ENCODE peak calls at places on chromosomes 7 and 10, in five cellular contexts. E, C, Z, H and P are unnamed samples.

GRCh38 chr10:108439397-108439796 is 1274.9 kb upstream of the SORCS1 start:
- DNase-seq in C (no peak), H (no peak), Z (no peak), E (no peak), P (no peak)

GRCh38 chr7:126698909-126699308 is 553.8 kb downstream of the GRM8 start:
- DNase-seq in Z (no peak), E (no peak), H (no peak), C (no peak), P (no peak)

GRCh38 chr10:121608669-121609190 is 10.5 kb upstream of the FGFR2 start:
- DNase-seq in E (no peak), H (no peak), Z (peak; percentile 66), C (no peak), P (peak; percentile 50)

GRCh38 chr10:61623101-61623500 is 39.6 kb upstream of the CABCOCO1 start:
- DNase-seq in C (no peak), H (no peak), E (no peak), Z (no peak), P (no peak)

GRCh38 chr10:70381491-70382421 is 669 bp downstream of the LRRC20 start:
- DNase-seq in C (peak; percentile 24), Z (peak; percentile 47), E (peak; percentile 13), H (no peak), P (peak; percentile 51)

GRCh38 chr10:28202941-28203352 is 99.9 kb downstream of the MPP7 start:
- DNase-seq in Z (peak; percentile 10), E (no peak), H (no peak), C (no peak), P (no peak)

GRCh38 chr10:73744690-73744994 is 470 bp downstream of the SEC24C start:
- DNase-seq in Z (no peak), H (peak; percentile 69), C (peak; percentile 56), E (peak; percentile 58), P (no peak)

GRCh38 chr7:2478387-2478760 is 2.2 kb upstream of the GRIFIN start:
- DNase-seq in H (peak; percentile 6), C (no peak), Z (peak; percentile 85), E (no peak), P (peak; percentile 47)

GRCh38 chr10:110361800-110362456 is 57.2 kb upstream of the SMNDC1 start:
- DNase-seq in C (no peak), H (no peak), E (no peak), Z (no peak), P (no peak)

GRCh38 chr10:4691301-4691700 is 134.7 kb upstream of the AKR1E2 start:
- DNase-seq in E (no peak), H (no peak), C (no peak), Z (no peak), P (no peak)

GRCh38 chr10:94043431-94043990 is 49.8 kb downstream of the PLCE1 start:
- DNase-seq in H (no peak), E (no peak), Z (no peak), C (no peak), P (no peak)

DNA sequence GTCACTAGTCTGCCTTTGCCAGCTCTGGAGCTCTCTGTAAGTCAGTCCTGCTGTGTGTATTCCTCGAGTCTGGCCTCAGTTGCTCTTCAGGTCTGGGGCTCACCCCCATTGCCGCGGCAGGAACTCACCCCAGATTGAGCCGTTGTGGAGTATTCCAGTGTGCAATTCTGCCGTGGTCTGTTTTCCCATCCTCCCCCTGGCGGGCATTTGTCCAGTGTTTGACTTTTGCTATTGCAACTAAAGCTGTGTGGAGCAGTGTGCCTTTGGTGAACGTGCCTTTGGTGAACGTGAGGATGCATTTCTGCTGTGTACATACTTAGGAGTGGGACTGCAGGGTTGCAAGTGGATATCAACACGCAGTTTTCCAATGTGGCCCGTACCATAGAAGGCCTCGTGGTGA is 134.5 kb downstream of the FAM53B start:
- DNase-seq in C (no peak), H (no peak), E (no peak), Z (no peak), P (no peak)
- H3K27ac ChIP-seq in C (no peak overlapping the region), H (no peak overlapping the region), E (no peak overlapping the region), Z (no peak overlapping the region), P (peak overlapping the region; percentile 77)

DNA sequence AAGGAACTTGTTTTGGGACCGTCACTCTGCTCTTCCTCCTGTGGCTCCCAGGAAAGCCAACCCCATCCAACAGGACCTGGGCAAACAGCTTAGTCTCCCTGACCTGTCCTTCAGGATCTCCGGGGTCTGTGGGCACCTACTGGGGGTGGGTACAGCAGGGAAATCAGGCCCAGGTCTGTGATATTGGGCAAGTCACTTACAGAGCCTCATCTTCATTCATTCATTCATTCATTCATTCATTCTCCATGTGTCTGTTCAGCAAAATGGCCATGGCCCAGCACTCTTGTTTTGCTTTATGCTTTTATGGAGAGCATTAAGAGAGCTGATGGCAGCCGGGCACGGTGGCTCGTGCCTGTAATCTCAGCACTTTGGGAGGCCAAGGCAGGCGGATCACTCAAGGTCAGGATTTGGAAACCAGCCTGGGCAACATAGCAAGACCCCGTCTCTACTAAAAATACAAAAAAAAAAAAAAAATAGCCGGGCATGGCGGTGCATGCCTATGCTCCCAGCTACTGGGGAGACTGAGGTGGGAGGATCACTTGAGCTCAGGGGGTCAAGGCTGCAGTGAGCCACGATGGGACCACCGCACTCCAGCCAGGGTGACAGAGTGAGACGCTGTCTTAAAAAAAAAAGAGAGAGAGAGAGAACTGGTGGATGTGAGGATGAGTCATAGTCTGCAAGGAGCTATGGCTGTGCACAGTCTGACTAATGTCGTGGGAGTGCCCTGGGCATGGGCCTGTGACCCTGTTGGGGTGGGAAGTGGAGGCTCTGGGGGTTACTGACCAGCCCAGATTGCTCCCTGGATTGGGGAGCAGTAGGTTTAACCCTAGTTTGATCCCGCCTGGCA is 54.3 kb downstream of the CLIP2 start:
- DNase-seq in C (no peak), H (no peak), E (peak; percentile 85), Z (no peak), P (no peak)
- H3K27ac ChIP-seq in C (no peak overlapping the region), H (no peak overlapping the region), E (peak overlapping the region; percentile 7), Z (no peak overlapping the region), P (peak overlapping the region; percentile 8)

DNA sequence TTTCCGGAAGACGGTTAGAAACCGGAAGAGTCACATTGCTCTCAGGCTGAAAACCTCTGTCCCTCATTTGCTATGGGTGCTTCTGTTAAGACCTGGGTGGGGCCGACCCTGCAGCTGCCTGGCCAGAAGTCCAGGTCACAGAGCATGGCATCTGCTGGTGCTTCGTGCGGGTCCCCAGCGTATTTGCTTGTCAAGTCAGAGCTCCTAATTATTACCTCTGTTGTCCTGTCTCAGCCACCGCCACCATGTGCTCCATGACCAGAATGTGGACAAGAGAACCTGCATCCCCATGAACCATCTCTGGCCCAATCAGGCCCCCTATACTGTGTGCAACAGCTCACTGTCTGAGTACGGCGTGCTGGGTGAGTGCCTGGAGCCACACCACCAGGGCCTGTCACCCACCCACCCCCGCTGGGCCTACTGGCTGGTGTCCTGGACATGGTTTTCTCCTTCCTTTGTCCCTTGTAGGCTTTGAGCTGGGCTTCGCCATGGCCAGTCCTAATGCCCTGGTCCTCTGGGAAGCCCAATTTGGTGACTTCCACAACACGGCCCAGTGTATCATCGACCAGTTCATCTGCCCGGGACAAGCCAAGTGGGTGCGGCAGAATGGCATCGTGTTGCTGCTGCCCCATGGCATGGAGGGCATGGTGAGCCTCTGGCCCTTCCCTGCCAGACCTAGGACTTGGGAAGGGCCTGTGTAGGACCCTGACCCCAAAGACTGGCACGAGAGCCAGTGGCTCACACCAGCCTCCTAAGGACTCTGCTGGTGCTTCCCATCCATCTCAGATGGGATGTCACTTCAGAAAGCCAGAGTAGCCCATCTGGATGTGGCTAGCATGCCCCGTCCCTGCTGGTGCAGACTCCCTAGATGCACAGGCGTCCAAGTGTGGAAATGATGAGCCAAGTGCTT is 51.3 kb upstream of the ZMIZ2 start:
- DNase-seq in C (no peak), H (no peak), E (no peak), Z (no peak), P (no peak)
- H3K27ac ChIP-seq in C (no peak overlapping the region), H (no peak overlapping the region), E (no peak overlapping the region), Z (no peak overlapping the region), P (no peak overlapping the region)

DNA sequence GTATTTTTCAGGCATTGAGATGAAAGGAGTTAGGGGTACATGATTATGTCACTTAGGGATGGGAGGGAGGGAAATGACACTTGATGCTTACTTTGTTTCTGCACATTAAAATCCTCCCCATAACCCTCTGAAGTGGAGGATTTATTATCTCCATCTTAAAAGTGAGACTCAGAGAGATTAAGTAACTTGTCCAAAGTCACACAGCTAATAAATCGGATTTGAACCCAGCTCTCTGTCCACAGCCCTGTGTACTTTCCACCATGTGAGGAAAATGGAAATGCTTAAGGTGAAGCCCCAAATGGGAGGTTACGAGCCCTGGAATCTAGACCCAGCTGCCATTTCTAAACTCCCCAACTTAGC is 58.6 kb downstream of the HK1 start:
- DNase-seq in E (no peak), C (no peak), Z (no peak), H (no peak), P (no peak)
- H3K27ac ChIP-seq in E (peak overlapping the region; percentile 61), C (no peak overlapping the region), Z (no peak overlapping the region), H (no peak overlapping the region), P (no peak overlapping the region)

DNA sequence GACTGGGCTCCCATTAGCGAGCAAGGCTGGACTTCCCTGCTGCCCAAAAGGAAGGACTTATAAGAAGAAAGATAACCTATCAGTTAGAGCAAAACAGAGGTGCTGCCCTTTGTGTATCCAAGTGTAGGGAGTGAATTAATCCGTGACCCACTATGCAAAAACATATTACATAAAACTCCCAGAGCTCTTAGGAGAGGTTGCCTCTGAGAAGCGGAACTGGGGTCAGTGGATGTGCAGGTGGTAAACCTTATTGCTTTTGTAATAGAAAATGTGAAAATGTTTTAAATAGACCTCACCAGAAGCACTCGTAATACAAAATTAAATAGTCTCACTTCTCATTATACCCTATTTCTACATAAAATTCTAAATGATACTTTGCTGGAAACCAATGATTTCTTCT is 17.1 kb upstream of the IL6 start:
- DNase-seq in E (no peak), C (no peak), H (no peak), Z (no peak), P (no peak)
- H3K27ac ChIP-seq in E (no peak overlapping the region), C (no peak overlapping the region), H (no peak overlapping the region), Z (no peak overlapping the region), P (no peak overlapping the region)

GRCh38 chr10:80407836-80408197 is 534 bp upstream of the PRXL2A start:
- DNase-seq in C (no peak), E (no peak), H (no peak), Z (peak; percentile 28), P (no peak)

GRCh38 chr10:80410578-80411145 is 2.3 kb downstream of the PRXL2A start:
- DNase-seq in Z (no peak), C (no peak), E (no peak), H (no peak), P (no peak)

GRCh38 chr10:80410122-80410521 is 1.8 kb downstream of the PRXL2A start:
- DNase-seq in E (no peak), C (no peak), Z (no peak), H (no peak), P (no peak)

GRCh38 chr10:80408198-80409085 is at the start of gene PRXL2A:
- DNase-seq in Z (peak; percentile 83), C (peak; percentile 79), H (peak; percentile 80), E (no peak), P (peak; percentile 80)

DNA sequence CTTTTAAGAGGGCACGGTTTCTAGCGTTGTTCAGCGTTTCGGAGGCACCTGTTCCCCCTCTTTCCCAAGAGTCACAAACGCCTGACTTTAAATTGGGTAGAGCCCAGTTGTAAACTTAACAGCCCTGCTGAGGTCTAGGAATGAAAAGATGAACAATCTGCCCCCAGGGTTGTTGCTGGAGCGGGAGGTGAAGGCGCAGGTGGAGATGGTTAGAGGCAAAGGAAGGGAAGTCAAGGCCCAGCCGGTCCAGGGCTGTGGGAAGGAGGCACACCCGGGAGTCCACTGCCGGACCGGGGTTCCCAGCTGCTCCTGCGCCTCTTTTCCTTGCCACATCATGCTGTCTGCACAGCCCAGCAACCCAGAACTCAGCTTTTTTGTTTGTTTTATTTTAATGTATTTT is 770 bp downstream of the PRXL2A start:
- DNase-seq in C (no peak), Z (no peak), H (no peak), E (no peak), P (no peak)
- H3K27ac ChIP-seq in C (peak overlapping the region; percentile 78), Z (peak overlapping the region; percentile 56), H (no peak overlapping the region), E (no peak overlapping the region), P (peak overlapping the region; percentile 74)